ENCODE peak calls at places on chromosomes 6 and 20, in six cellular contexts. L is central memory CD4-positive, alpha-beta T cell; K is hypothalamus; Z is astrocyte; H is activated T-helper 9 cell treated with anti-CD3 and anti-CD28 coated beads, Interleukin-2, amount 50 U/mL, for 16 hours; G is neural crest cell. Y is an unnamed sample.
A peak's percentile ranks its signal among the peaks of the same experiment; 100 is the strongest.

GRCh38 chr6:27478141-27478705 is 5.3 kb upstream of the ZNF184 start:
- DNase-seq in L (no peak), G (no peak), K (no peak), H (no peak), Z (peak; percentile 12), Y (no peak)

GRCh38 chr6:82178084-82178758 is 69.3 kb downstream of the IBTK start:
- DNase-seq in G (no peak), L (no peak), K (no peak), Z (peak; percentile 18), H (no peak), Y (no peak)

GRCh38 chr6:7846971-7847818 is 63.4 kb downstream of the TXNDC5 start:
- DNase-seq in Z (peak; percentile 26), K (no peak), H (no peak), L (no peak), G (no peak), Y (no peak)

GRCh38 chr20:13024581-13024980 is 15.8 kb downstream of the SPTLC3 start:
- DNase-seq in Z (no peak), L (no peak), G (no peak), H (no peak), K (no peak), Y (no peak)

GRCh38 chr6:46289865-46290264 is 119.1 kb upstream of the ENPP5 start:
- DNase-seq in L (no peak), G (no peak), H (no peak), K (no peak), Z (no peak), Y (no peak)

GRCh38 chr6:163543311-163543710 is 128.8 kb downstream of the QKI start:
- DNase-seq in K (no peak), L (no peak), Z (no peak), G (no peak), H (no peak), Y (no peak)

GRCh38 chr6:32692019-32692418 is 25.6 kb upstream of the HLA-DQB1 start:
- DNase-seq in L (no peak), Z (no peak), H (peak; percentile 31), K (no peak), G (no peak), Y (no peak)

GRCh38 chr6:98094696-98095095 is 739.7 kb upstream of the POU3F2 start:
- DNase-seq in K (no peak), H (no peak), Z (no peak), G (no peak), L (no peak), Y (no peak)

GRCh38 chr6:111354751-111355150 is 128.3 kb downstream of the REV3L start:
- DNase-seq in Z (no peak), G (no peak), H (no peak), K (no peak), L (no peak), Y (no peak)

GRCh38 chr6:157821342-157822033 is 1.6 kb upstream of the SNX9 start:
- DNase-seq in K (no peak), L (no peak), Z (no peak), H (no peak), G (no peak), Y (no peak)

GRCh38 chr6:40355532-40355931 is 231.6 kb downstream of the LRFN2 start:
- DNase-seq in K (no peak), G (no peak), Z (no peak), H (no peak), L (no peak), Y (no peak)

GRCh38 chr6:169286961-169287360 is 33.3 kb upstream of the THBS2 start:
- DNase-seq in H (no peak), K (no peak), L (no peak), G (no peak), Z (no peak), Y (no peak)

GRCh38 chr6:87645080-87645479 is 55.1 kb downstream of the ORC3 start:
- DNase-seq in Z (no peak), H (no peak), K (no peak), G (no peak), L (peak; percentile 7), Y (no peak)

GRCh38 chr20:5434116-5434515 is 117.4 kb upstream of the PROKR2 start:
- DNase-seq in L (no peak), G (no peak), K (no peak), H (no peak), Z (no peak), Y (no peak)

GRCh38 chr20:38937978-38938473 is 11.8 kb downstream of the FAM83D start:
- DNase-seq in G (no peak), K (no peak), H (no peak), Z (no peak), L (no peak), Y (no peak)

GRCh38 chr6:52976591-52977035 is 18.5 kb downstream of the GSTA4 start:
- DNase-seq in Z (no peak), H (no peak), G (no peak), K (peak; percentile 1), L (no peak), Y (no peak)

GRCh38 chr6:50850860-50851259 is 32.2 kb downstream of the TFAP2B start:
- DNase-seq in G (no peak), L (no peak), Z (no peak), H (no peak), K (no peak), Y (no peak)

GRCh38 chr6:136644597-136644952 is 94.4 kb upstream of the MAP7 start:
- DNase-seq in H (no peak), Z (no peak), K (no peak), G (no peak), L (no peak), Y (no peak)

GRCh38 chr6:131061041-131061770 is 1.8 kb downstream of the EPB41L2 start:
- DNase-seq in L (no peak), H (no peak), K (no peak), G (no peak), Z (peak; percentile 69), Y (no peak)

GRCh38 chr20:4040283-4041179 is 25.2 kb upstream of the RNF24 start:
- DNase-seq in K (no peak), H (no peak), L (no peak), Z (no peak), G (no peak), Y (no peak)